ENCODE peak calls at places on chromosomes 16 and 17, in four cellular contexts. G, P, N and J are unnamed samples. For H3K36me3 and H3K4me1, the result is how much of the 10 kb centered on the place peaks cover.

GRCh38 chr16:48366165-48367093 is 18.8 kb downstream of the SIAH1 start:
- DNase-seq in G (peak), P (no peak), N (peak), J (peak)

GRCh38 chr16:86515780-86516617 is 5.7 kb downstream of the FOXF1 start:
- DNase-seq in G (peak), P (no peak), N (peak), J (no peak)

GRCh38 chr16:59635674-59636073 is 901.6 kb upstream of the GOT2 start:
- DNase-seq in G (no peak), P (no peak), N (no peak), J (no peak)

GRCh38 chr17:29840884-29841283 is 89.1 kb downstream of the SSH2 start:
- DNase-seq in G (no peak), P (no peak), N (no peak), J (no peak)

GRCh38 chr16:35252356-35252936 is 1793.0 kb downstream of the TP53TG3F start:
- DNase-seq in G (peak), P (no peak), N (no peak), J (no peak)

GRCh38 chr16:4679156-4679853 is 14.1 kb upstream of the NUDT16L1 start:
- DNase-seq in G (no peak), P (peak), N (peak), J (no peak)

GRCh38 chr16:81495321-81496234 is 51.0 kb downstream of the CMIP start:
- DNase-seq in G (no peak), P (peak), N (no peak), J (no peak)

GRCh38 chr16:86252596-86252995 is 257.7 kb upstream of the FOXF1 start:
- DNase-seq in G (peak), P (no peak), N (peak), J (no peak)

GRCh38 chr16:73060948-73061495 is 13.1 kb upstream of the ZFHX3 start:
- DNase-seq in G (no peak), P (no peak), N (no peak), J (no peak)

GRCh38 chr17:82878545-82878944 is 38.7 kb upstream of the ZNF750 start:
- DNase-seq in G (no peak), P (peak), N (no peak), J (no peak)

GRCh38 chr17:19372866-19373505 is 5.3 kb upstream of the MAPK7 start:
- DNase-seq in G (no peak), P (no peak), N (no peak), J (no peak)

GRCh38 chr17:74446551-74447500 is 14.9 kb downstream of the GPRC5C start:
- DNase-seq in G (no peak), P (peak), N (no peak), J (no peak)

GRCh38 chr16:64240586-64240985 is 881.3 kb downstream of the CDH11 start:
- DNase-seq in G (no peak), P (no peak), N (no peak), J (no peak)

GRCh38 chr17:42675348-42675983 is 1.3 kb downstream of the PLEKHH3 start:
- DNase-seq in G (no peak), P (no peak), N (peak), J (no peak)

GRCh38 chr16:8714143-8714542 is 39.7 kb downstream of the ABAT start:
- DNase-seq in G (no peak), P (no peak), N (peak), J (no peak)

GRCh38 chr17:73191443-73192218 is 1.2 kb upstream of the COG1 start:
- DNase-seq in G (peak), P (peak), N (peak), J (peak)
- H3K36me3 ChIP-seq in G (under half), P (under half), N (under half), J (under half)

GRCh38 chr16:31403590-31404352 is 10.6 kb downstream of the ITGAD start:
- DNase-seq in G (no peak), P (no peak), N (no peak), J (no peak)
- H3K4me1 ChIP-seq in G (under half), P (under half), N (under half), J (under half)

GRCh38 chr17:651596-651995 is 63.0 kb downstream of the VPS53 start:
- DNase-seq in G (no peak), P (no peak), N (no peak), J (no peak)

GRCh38 chr17:655618-656017 is 59.0 kb downstream of the VPS53 start:
- DNase-seq in G (no peak), P (no peak), N (no peak), J (no peak)

GRCh38 chr17:652310-652709 is 62.3 kb downstream of the VPS53 start:
- DNase-seq in G (no peak), P (no peak), N (no peak), J (no peak)

DNA sequence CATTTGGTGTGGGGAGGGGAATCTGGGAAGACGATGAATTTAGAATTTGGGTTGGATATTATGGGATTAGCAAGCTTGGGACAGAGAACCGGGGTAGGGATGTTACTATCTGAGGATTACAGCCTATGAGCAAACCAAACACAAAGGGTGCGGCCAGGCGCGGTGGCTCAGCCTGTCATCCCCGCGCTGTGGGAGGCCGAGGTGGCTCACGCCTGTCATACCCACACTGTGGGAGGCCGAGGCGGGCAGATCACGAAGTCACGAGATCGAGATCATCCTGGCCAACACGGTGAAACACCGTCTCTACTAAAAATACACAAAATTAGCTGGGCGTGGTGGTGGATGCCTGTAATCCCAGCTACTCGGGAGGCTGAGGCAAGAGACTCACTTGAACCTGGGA is 60.9 kb downstream of the VPS53 start:
- DNase-seq in G (no peak), P (no peak), N (no peak), J (no peak)
- H3K36me3 ChIP-seq in G (under half), P (half or more), N (under half), J (half or more)

GRCh38 chr17:7557147-7557764 is 1.3 kb upstream of the TNFSF13 start:
- DNase-seq in G (no peak), P (peak), N (no peak), J (no peak)
- H3K4me1 ChIP-seq in G (under half), P (half or more), N (under half), J (under half)

DNA sequence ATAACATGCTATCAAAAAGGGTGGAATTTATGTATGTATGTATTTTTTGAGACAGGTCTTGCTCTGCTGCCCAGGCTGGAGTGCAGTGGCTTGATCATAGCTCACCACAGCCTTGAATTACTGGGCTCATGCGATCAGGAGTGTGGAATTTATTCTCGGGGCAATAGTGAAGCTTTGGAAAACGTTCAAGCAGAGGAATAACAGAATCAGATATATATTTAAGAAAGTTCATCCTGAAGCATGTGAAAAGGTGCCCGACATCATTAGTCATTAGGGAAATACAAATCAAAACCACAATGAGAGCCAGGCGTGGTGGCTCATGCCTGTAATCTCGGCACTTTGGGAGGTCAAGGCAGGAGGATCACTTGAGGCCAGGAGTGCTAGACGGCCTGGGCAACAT is 7.7 kb upstream of the ITGAE start:
- DNase-seq in G (no peak), P (no peak), N (no peak), J (no peak)
- H3K36me3 ChIP-seq in G (under half), P (half or more), N (under half), J (under half)

GRCh38 chr17:81342700-81343070 is 47.6 kb upstream of the SLC38A10 start:
- DNase-seq in G (peak), P (peak), N (no peak), J (no peak)

GRCh38 chr17:81339502-81340296 is 44.6 kb upstream of the SLC38A10 start:
- DNase-seq in G (peak), P (peak), N (no peak), J (no peak)

GRCh38 chr17:81340606-81341346 is 45.7 kb upstream of the SLC38A10 start:
- DNase-seq in G (no peak), P (no peak), N (no peak), J (no peak)

GRCh38 chr17:81341347-81342061 is 46.4 kb upstream of the SLC38A10 start:
- DNase-seq in G (no peak), P (peak), N (peak), J (no peak)

DNA sequence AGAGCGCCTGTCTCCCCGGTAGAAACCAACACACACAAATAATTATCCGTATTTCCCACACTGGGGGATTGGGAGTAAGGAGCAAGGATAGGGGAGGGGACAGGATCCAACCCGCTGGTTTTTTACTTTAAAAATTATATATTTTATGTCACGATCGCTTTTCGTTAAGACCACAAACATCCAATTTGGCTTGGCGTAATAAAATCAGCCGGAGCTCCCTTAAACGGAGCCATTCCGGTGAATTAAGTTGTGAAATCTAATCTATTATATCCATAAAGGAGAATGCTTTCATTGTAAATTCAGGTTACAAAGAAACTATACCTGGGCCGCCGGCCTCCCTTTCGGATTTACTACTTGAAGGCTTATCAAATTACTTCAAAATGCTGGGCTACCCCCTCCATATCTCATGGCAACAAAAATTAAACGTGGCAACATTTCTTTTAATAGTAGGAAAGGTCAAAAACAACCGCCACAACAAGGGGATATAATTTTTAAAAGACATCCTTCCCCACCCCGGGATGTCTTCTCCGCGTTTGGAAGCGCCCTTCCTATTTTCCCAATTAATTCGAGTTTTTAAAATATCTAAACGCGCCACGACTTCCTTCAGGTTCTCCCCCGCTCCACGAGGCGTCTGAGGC is 47.1 kb upstream of the SLC38A10 start:
- DNase-seq in G (no peak), P (no peak), N (no peak), J (no peak)
- H3K4me1 ChIP-seq in G (under half), P (half or more), N (under half), J (under half)

GRCh38 chr17:44865231-44865660 is 17.6 kb downstream of the HIGD1B start:
- DNase-seq in G (peak), P (peak), N (peak), J (peak)
- H3K36me3 ChIP-seq in G (under half), P (half or more), N (under half), J (half or more)

GRCh38 chr17:75491680-75492079 is 23.7 kb downstream of the CASKIN2 start:
- DNase-seq in G (no peak), P (no peak), N (no peak), J (no peak)

GRCh38 chr17:75489511-75489955 is 25.8 kb downstream of the CASKIN2 start:
- DNase-seq in G (no peak), P (no peak), N (no peak), J (no peak)

GRCh38 chr17:75490953-75491649 is 24.2 kb downstream of the CASKIN2 start:
- DNase-seq in G (no peak), P (no peak), N (no peak), J (no peak)

GRCh38 chr17:75488693-75489510 is 26.4 kb downstream of the CASKIN2 start:
- DNase-seq in G (no peak), P (no peak), N (no peak), J (no peak)

DNA sequence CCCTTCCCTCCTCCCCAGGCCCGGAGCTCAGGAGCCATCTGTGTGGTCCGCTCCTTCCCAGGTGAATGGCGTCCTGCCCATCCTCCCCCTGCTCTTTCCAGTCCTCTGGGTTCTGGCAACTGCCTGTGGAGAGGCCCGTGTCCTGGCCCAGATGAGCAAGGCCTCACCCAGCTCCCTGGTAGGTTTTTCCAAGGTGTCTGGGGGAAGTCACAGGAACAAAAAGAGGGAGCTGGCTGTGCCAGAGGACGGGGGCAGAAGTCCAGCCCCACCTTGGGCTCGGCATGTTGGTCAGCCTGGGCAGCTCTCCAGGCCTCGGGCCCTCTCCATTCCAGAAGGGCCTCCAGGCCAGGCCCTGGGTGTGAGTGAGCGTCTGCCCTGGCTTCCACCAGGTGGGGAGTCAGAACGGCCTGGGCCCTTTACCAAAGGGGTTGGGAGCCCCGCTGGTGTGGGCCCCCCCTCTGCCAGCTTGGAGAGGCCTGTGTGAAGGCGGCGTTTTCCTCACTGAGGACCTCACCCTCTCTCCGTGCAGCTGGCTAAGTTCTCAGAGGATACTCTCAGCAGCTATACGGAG is 25.1 kb downstream of the CASKIN2 start:
- DNase-seq in G (no peak), P (no peak), N (no peak), J (no peak)
- H3K4me1 ChIP-seq in G (under half), P (under half), N (under half), J (under half)

DNA sequence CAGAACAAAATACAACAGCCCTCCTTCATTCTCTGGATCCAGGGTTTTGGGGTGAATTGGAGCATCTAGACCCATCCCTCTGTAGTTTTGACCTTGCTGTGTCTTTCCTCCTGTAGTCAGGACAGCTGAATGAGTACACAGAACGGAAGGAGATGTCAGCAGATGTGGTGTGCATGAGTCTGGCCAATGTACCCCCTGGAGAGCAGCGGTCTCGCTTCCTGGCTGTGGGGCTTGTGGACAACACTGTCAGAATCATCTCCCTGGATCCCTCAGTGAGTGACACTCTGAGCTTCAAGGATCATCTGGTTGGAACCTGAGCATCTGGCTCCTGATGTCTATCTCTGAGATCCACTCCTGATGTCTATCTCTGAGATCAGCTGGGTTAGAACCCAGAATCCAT is 32.4 kb downstream of the SF3B3 start:
- DNase-seq in G (no peak), P (no peak), N (no peak), J (no peak)
- H3K36me3 ChIP-seq in G (under half), P (half or more), N (half or more), J (half or more)

GRCh38 chr17:40352044-40352778 is 12.3 kb downstream of the GJD3 start:
- DNase-seq in G (no peak), P (no peak), N (no peak), J (no peak)

GRCh38 chr17:40351185-40352043 is 13.1 kb downstream of the GJD3 start:
- DNase-seq in G (no peak), P (no peak), N (no peak), J (no peak)

GRCh38 chr17:40350410-40351184 is 13.9 kb downstream of the GJD3 start:
- DNase-seq in G (peak), P (no peak), N (peak), J (no peak)

GRCh38 chr17:40354191-40355122 is 10.1 kb downstream of the GJD3 start:
- DNase-seq in G (no peak), P (peak), N (no peak), J (no peak)

DNA sequence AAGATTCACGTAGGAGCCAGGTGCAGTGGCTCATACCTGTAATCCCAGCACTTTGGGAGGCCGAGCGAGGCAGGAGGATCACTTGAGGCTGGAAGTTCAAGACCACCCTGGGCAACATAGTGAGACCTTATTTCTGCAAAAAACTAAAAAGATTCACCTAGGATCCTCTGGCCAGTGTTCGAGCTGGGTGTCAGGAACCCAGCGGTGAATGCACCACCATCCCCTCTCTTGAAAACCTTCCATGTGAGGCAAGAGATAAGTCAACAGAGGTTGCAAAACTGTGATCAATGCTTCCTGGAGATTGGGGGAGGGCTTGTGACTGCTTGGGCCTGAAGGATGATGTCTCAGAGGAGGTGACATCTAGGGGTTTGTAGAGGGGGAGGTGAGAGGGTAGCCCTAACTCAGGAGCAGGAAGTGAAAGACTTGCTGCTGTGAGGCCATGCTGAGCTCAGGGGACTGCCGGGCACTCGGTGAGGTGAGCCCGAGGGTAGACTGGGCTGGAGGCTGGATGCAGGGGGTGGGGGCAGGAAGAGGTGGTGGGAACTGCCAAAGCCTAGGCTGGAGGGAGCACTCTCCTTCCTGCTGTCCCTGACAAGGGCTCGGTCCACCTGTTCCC is 11.7 kb downstream of the GJD3 start:
- DNase-seq in G (peak), P (no peak), N (no peak), J (no peak)
- H3K4me1 ChIP-seq in G (under half), P (half or more), N (under half), J (under half)